ENCODE peak calls at places on chromosomes 6 and 20, in eight cellular contexts. C is NB4, X is stomach, Q is adrenal gland, J is K562, H is body of pancreas, F is right lobe of liver, I is esophagus squamous epithelium. U is an unnamed sample.

GRCh38 chr6:168838000-168838399 is 397.0 kb downstream of the SMOC2 start:
- DNase-seq in C (no peak), X (no peak), Q (no peak), J (no peak), H (no peak), F (no peak), I (no peak), U (no peak)

GRCh38 chr6:67501738-67502137 is 1133.3 kb upstream of the ADGRB3 start:
- DNase-seq in C (no peak), X (no peak), Q (no peak), J (no peak), H (no peak), F (no peak), I (no peak), U (no peak)

GRCh38 chr20:23034721-23035671 is at the start of gene SSTR4:
- DNase-seq in C (no peak), X (no peak), Q (no peak), J (no peak), H (no peak), F (no peak), I (no peak), U (no peak)

GRCh38 chr6:35955521-35955920 is 34.6 kb upstream of the SRPK1 start:
- DNase-seq in C (no peak), X (no peak), Q (no peak), J (no peak), H (no peak), F (no peak), I (no peak), U (no peak)

GRCh38 chr20:32681175-32682084 is 7.7 kb upstream of the C20orf203 start:
- DNase-seq in C (peak), X (no peak), Q (no peak), J (peak), H (no peak), F (no peak), I (no peak), U (no peak)

GRCh38 chr20:48983423-48984400 is 62.2 kb downstream of the ARFGEF2 start:
- DNase-seq in C (no peak), X (peak), Q (peak), J (no peak), H (peak), F (no peak), I (no peak), U (peak)

GRCh38 chr6:37783025-37783825 is 36.3 kb upstream of the ZFAND3 start:
- DNase-seq in C (no peak), X (no peak), Q (no peak), J (no peak), H (no peak), F (no peak), I (no peak), U (no peak)

GRCh38 chr6:13763740-13764381 is 50.5 kb downstream of the MCUR1 start:
- DNase-seq in C (peak), X (no peak), Q (no peak), J (no peak), H (no peak), F (no peak), I (no peak), U (no peak)

GRCh38 chr20:653110-653589 is at the start of gene SRXN1:
- DNase-seq in C (peak), X (peak), Q (peak), J (peak), H (peak), F (peak), I (peak), U (peak)

GRCh38 chr6:150145830-150146229 is 3.0 kb downstream of the PPP1R14C start:
- DNase-seq in C (no peak), X (no peak), Q (no peak), J (no peak), H (no peak), F (no peak), I (no peak), U (no peak)

GRCh38 chr20:14706555-14706954 is 369.1 kb upstream of the FLRT3 start:
- DNase-seq in C (no peak), X (no peak), Q (no peak), J (no peak), H (no peak), F (no peak), I (no peak), U (no peak)

GRCh38 chr6:7016238-7016637 is 91.5 kb upstream of the RREB1 start:
- DNase-seq in C (peak), X (no peak), Q (no peak), J (no peak), H (no peak), F (no peak), I (no peak), U (no peak)

GRCh38 chr6:170089937-170090335 is 200.9 kb downstream of the DLL1 start:
- DNase-seq in C (no peak), X (no peak), Q (peak), J (no peak), H (peak), F (no peak), I (no peak), U (peak)

GRCh38 chr6:52160468-52161104 is 25.6 kb upstream of the IL17A start:
- DNase-seq in C (no peak), X (no peak), Q (no peak), J (no peak), H (no peak), F (no peak), I (no peak), U (no peak)

GRCh38 chr6:140379919-140380318 is 1005.5 kb upstream of the CITED2 start:
- DNase-seq in C (no peak), X (no peak), Q (no peak), J (no peak), H (no peak), F (no peak), I (no peak), U (no peak)

DNA sequence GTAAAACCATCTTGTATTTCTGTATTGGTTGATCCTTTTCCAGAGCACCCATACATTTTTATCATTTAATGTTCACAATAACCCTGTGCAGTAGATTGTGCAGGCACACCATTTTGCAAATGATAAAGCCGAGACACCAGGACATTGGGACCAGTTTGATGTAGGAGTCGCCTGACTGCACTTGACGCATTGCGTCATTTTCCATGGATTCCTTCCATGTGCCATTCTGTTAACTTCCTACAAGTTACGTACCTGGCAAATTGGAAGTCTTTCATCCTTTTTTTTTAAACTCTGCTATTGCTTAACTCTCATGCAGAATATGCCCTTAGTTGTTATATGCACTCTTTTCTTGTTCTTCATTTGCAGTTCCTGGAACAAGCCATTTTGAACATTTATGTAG is 43.0 kb downstream of the PRPH2 start:
- DNase-seq in C (no peak), X (no peak), Q (no peak), J (no peak), H (no peak), F (no peak), I (no peak), U (no peak)
- H3K4me3 ChIP-seq in C (no peak), X (no peak), Q (no peak), J (no peak), H (no peak), F (no peak), I (no peak), U (no peak)

DNA sequence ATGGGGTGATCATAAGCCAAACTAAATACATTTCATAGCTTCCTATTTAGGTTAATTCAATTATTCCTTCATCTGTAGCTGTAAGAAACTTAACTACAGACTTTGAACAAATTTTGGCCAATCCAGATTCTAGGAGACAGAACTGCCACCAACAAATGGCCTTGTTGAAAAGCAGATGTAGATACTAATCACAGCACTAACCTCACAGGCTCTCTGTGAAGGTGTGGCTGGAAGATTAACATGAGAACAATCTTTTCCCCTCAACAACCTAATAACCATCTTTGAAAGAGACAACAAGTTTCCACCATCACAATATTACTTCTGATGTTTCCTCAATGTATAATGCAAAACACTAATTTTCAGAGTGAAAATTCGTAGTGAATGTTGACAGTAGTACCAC is 87.8 kb downstream of the SESN1 start:
- DNase-seq in C (no peak), X (no peak), Q (no peak), J (no peak), H (no peak), F (no peak), I (no peak), U (no peak)
- TF ChIP-seq POLR2A in C (no peak), X (no peak), Q (no peak), J (no peak), H (no peak), F (no peak), I (no peak), U (no peak)

GRCh38 chr6:161924516-161925116 is 650.8 kb upstream of the AGPAT4 start:
- DNase-seq in C (no peak), X (no peak), Q (no peak), J (no peak), H (no peak), F (peak), I (no peak), U (no peak)

GRCh38 chr6:161919711-161920110 is 645.9 kb upstream of the AGPAT4 start:
- DNase-seq in C (no peak), X (no peak), Q (no peak), J (no peak), H (no peak), F (no peak), I (no peak), U (no peak)

GRCh38 chr6:161918608-161919205 is 644.8 kb upstream of the AGPAT4 start:
- DNase-seq in C (no peak), X (no peak), Q (no peak), J (no peak), H (no peak), F (no peak), I (no peak), U (no peak)

GRCh38 chr6:161921602-161922400 is 647.9 kb upstream of the AGPAT4 start:
- DNase-seq in C (no peak), X (no peak), Q (no peak), J (no peak), H (no peak), F (no peak), I (no peak), U (no peak)

DNA sequence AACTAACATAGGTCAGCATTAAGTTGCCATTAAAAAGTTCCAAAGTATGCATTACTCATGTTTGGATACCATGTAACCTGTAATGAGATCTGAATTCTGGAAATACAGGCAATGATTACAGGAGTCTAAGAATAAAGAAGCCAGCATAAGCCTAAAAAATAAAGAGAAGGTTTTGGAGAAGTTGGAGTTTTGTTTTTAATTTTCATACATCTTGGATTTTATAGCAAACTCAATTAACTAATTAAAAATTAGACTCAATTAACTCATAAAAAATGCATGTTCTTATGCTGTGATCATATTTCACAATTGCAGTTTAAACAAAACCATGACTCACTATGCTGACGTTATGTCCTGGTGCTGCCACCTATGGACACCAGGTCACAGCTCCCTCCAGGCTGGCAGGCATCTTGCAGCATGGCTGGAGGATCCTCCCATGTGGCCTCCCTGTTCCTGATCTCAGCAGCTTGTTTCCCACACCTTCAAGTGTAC is 648.8 kb upstream of the AGPAT4 start:
- DNase-seq in C (peak), X (peak), Q (peak), J (peak), H (peak), F (peak), I (no peak), U (peak)
- TF ChIP-seq CTCF in C (peak), X (no peak), Q (peak), J (peak), H (peak), F (peak), I (peak), U (peak)

DNA sequence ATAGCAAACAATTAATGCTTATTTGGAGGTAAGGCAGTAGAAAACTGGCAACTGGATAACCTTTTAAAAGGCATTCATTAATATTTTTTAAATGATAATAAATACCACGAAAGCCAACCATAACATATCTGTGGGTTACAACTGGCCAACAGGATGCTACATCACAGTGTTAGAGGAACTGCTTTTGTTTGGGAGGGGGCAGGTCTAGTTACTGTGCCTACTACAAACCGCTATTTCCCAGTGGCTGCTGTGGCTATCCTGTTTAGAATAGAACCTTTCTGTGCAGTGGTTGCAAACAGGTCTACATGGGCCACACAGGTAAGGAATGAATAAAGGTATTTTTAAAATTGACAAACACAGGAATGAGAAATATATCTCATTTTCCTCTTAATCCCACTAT is 976 bp downstream of the PIGT start:
- DNase-seq in C (peak), X (no peak), Q (no peak), J (no peak), H (no peak), F (no peak), I (no peak), U (no peak)
- H3K4me3 ChIP-seq in C (peak), X (peak), Q (no peak), J (peak), H (no peak), F (peak), I (peak), U (no peak)

GRCh38 chr20:19934792-19935491 is 82.2 kb upstream of the NAA20 start:
- DNase-seq in C (peak), X (peak), Q (peak), J (no peak), H (peak), F (peak), I (no peak), U (no peak)
- TF ChIP-seq POLR2A in C (no peak), X (no peak), Q (peak), J (no peak), H (peak), F (peak), I (peak), U (no peak)

GRCh38 chr6:148251286-148251685 is 91.4 kb upstream of the SASH1 start:
- DNase-seq in C (peak), X (no peak), Q (no peak), J (no peak), H (no peak), F (no peak), I (no peak), U (no peak)
- TF ChIP-seq CTCF in C (no peak), X (no peak), Q (peak), J (peak), H (peak), F (peak), I (peak), U (peak)

GRCh38 chr20:40690836-40691565 is 2.0 kb upstream of the MAFB start:
- DNase-seq in C (no peak), X (no peak), Q (no peak), J (no peak), H (no peak), F (no peak), I (no peak), U (no peak)

GRCh38 chr20:40691566-40692239 is 2.7 kb upstream of the MAFB start:
- DNase-seq in C (no peak), X (no peak), Q (no peak), J (no peak), H (no peak), F (no peak), I (no peak), U (no peak)

GRCh38 chr20:40688129-40689099 is 622 bp downstream of the MAFB start:
- DNase-seq in C (no peak), X (no peak), Q (peak), J (no peak), H (no peak), F (peak), I (no peak), U (no peak)

GRCh38 chr20:40689100-40689942 is at the start of gene MAFB:
- DNase-seq in C (peak), X (peak), Q (peak), J (peak), H (peak), F (peak), I (peak), U (peak)

DNA sequence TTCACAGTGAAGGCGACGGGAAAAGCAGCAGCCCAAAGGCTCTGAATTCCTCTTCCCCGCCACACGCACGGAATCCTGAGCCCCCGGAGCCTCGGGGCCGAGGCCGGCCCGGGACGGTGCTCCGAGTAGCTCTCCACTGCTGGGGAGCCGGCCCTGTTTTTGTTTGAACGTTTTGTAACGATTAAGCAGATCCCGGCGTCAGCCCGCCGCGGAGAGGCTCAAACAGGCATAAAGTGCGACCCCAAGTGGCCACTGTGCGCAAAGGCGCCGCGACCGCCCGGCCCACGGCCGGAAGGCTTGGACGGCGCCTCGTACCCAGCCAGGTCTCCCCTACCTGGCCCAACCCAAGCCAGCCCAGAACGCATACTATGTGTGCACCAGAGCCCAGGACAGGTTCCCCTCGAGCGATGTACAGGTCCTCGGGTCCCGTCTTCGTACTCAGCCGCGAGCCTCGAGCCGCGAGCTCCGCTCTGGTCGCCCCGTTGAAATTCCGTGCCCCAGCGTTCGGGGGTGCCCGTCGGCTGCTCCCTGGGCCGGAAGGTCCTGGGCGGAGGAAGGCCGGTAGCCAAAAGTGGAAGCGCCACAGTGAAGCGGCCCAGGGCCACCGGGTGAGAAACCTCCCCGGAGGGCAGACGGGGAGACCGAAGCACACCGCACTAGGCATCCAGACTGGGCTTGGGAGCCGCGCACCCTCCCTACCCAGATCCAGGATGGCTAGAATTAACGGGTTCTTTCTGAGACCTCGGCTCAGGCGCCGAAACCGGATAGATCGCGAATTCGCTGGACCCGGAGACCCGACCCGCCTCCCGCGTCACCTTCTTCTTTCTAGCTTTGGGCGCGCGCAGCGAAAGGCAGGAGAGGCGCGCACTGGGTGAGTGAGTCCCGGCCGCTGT is 1.2 kb upstream of the MAFB start:
- DNase-seq in C (peak), X (peak), Q (peak), J (peak), H (peak), F (peak), I (no peak), U (peak)
- H3K4me3 ChIP-seq in C (peak), X (peak), Q (peak), J (peak), H (peak), F (peak), I (peak), U (peak)

DNA sequence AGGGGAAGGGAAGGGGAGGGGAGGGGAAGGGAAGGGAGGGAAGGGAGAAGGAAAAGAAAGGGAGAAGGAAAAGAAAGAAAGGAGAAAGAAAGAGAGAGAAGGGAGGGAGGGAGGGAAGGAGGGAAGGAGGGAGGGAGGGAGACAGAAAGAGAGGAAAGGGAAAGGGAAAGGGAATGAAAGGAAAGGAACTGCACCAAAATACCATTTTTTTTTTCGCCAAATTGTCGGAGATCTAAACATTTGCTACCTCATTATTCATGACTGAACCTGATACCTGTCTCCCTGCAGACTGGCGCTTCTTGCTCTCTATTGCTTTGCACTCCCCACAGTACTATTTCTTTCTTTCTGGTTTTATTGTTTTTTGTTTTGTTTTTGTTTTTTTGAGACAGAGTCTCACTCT is 117.3 kb upstream of the LGSN start:
- DNase-seq in C (no peak), X (no peak), Q (no peak), J (no peak), H (no peak), F (no peak), I (no peak), U (no peak)
- TF ChIP-seq POLR2A in C (no peak), X (no peak), Q (no peak), J (no peak), H (no peak), F (no peak), I (no peak), U (no peak)

GRCh38 chr6:46704562-46704961 is 16.9 kb downstream of the TDRD6 start:
- DNase-seq in C (peak), X (no peak), Q (no peak), J (no peak), H (no peak), F (no peak), I (no peak), U (no peak)
- TF ChIP-seq CTCF in C (peak), X (no peak), Q (no peak), J (no peak), H (no peak), F (peak), I (peak), U (no peak)

GRCh38 chr20:50930139-50931047 is 844 bp downstream of the ADNP start:
- DNase-seq in C (peak), X (peak), Q (peak), J (peak), H (peak), F (peak), I (no peak), U (peak)

GRCh38 chr20:50931306-50932015 is at the start of gene ADNP:
- DNase-seq in C (peak), X (peak), Q (peak), J (peak), H (peak), F (peak), I (peak), U (peak)

GRCh38 chr20:50931048-50931305 is 260 bp downstream of the ADNP start:
- DNase-seq in C (no peak), X (no peak), Q (no peak), J (peak), H (no peak), F (no peak), I (no peak), U (no peak)

GRCh38 chr20:50932881-50933280 is 1.6 kb upstream of the ADNP start:
- DNase-seq in C (no peak), X (no peak), Q (no peak), J (no peak), H (no peak), F (no peak), I (no peak), U (no peak)

GRCh38 chr20:50932016-50932338 is 740 bp upstream of the ADNP start:
- DNase-seq in C (no peak), X (no peak), Q (no peak), J (no peak), H (no peak), F (no peak), I (no peak), U (no peak)
- H3K4me3 ChIP-seq in C (peak), X (peak), Q (peak), J (peak), H (no peak), F (peak), I (peak), U (peak)

U was measured in heart left ventricle.